ENCODE peak calls at places on chromosomes 2 and 18, in six cellular contexts. One of them, this sample, is unnamed.

GRCh38 chr2:241550616-241551580 is 7.6 kb upstream of the BOK start:
- DNase-seq in cardiac muscle cell: no peak
- DNase-seq in stomach: no peak
- DNase-seq in Panc1: no peak
- DNase-seq in uterus: no peak
- DNase-seq in HepG2: no peak
- DNase-seq in this sample: no peak

GRCh38 chr2:199463708-199464613 is 6.2 kb upstream of the SATB2 start:
- DNase-seq in cardiac muscle cell: no peak
- DNase-seq in stomach: no peak
- DNase-seq in Panc1: no peak
- DNase-seq in uterus: no peak
- DNase-seq in HepG2: no peak
- DNase-seq in this sample: no peak

GRCh38 chr2:60867848-60868247 is 13.5 kb upstream of the REL start:
- DNase-seq in cardiac muscle cell: no peak
- DNase-seq in stomach: no peak
- DNase-seq in Panc1: no peak
- DNase-seq in uterus: no peak
- DNase-seq in HepG2: no peak
- DNase-seq in this sample: no peak

GRCh38 chr2:113164930-113165585 is 8.7 kb upstream of the PSD4 start:
- DNase-seq in cardiac muscle cell: no peak
- DNase-seq in stomach: no peak
- DNase-seq in Panc1: no peak
- DNase-seq in uterus: no peak
- DNase-seq in HepG2: peak; percentile 62
- DNase-seq in this sample: no peak

GRCh38 chr2:222057249-222058073 is 241.3 kb downstream of the PAX3 start:
- DNase-seq in cardiac muscle cell: peak; percentile 30
- DNase-seq in stomach: no peak
- DNase-seq in Panc1: peak; percentile 7
- DNase-seq in uterus: no peak
- DNase-seq in HepG2: no peak
- DNase-seq in this sample: no peak

GRCh38 chr2:117918608-117919007 is 95.3 kb downstream of the CCDC93 start:
- DNase-seq in cardiac muscle cell: no peak
- DNase-seq in stomach: no peak
- DNase-seq in Panc1: no peak
- DNase-seq in uterus: no peak
- DNase-seq in HepG2: no peak
- DNase-seq in this sample: no peak

GRCh38 chr18:6718255-6718654 is 11.3 kb upstream of the ARHGAP28 start:
- DNase-seq in cardiac muscle cell: no peak
- DNase-seq in stomach: no peak
- DNase-seq in Panc1: no peak
- DNase-seq in uterus: no peak
- DNase-seq in HepG2: no peak
- DNase-seq in this sample: no peak

GRCh38 chr2:231590614-231591013 is 2.0 kb upstream of the TEX44 start:
- DNase-seq in cardiac muscle cell: peak; percentile 42
- DNase-seq in stomach: peak; percentile 64
- DNase-seq in Panc1: no peak
- DNase-seq in uterus: no peak
- DNase-seq in HepG2: no peak
- DNase-seq in this sample: no peak

GRCh38 chr2:193542762-193543161 is 1348.0 kb upstream of the TMEFF2 start:
- DNase-seq in cardiac muscle cell: no peak
- DNase-seq in stomach: no peak
- DNase-seq in Panc1: no peak
- DNase-seq in uterus: no peak
- DNase-seq in HepG2: no peak
- DNase-seq in this sample: no peak

GRCh38 chr2:70123051-70123828 is 36.0 kb downstream of the PCBP1 start:
- DNase-seq in cardiac muscle cell: peak; percentile 84
- DNase-seq in stomach: peak; percentile 66
- DNase-seq in Panc1: no peak
- DNase-seq in uterus: peak; percentile 70
- DNase-seq in HepG2: no peak
- DNase-seq in this sample: no peak

GRCh38 chr2:24201496-24201895 is 26.6 kb downstream of the FAM228A start:
- DNase-seq in cardiac muscle cell: no peak
- DNase-seq in stomach: no peak
- DNase-seq in Panc1: no peak
- DNase-seq in uterus: no peak
- DNase-seq in HepG2: no peak
- DNase-seq in this sample: no peak

GRCh38 chr2:60413819-60414178 is 139.7 kb downstream of the BCL11A start:
- DNase-seq in cardiac muscle cell: no peak
- DNase-seq in stomach: no peak
- DNase-seq in Panc1: no peak
- DNase-seq in uterus: no peak
- DNase-seq in HepG2: no peak
- DNase-seq in this sample: no peak

GRCh38 chr2:157971702-157972101 is 95.6 kb upstream of the ACVR1 start:
- DNase-seq in cardiac muscle cell: no peak
- DNase-seq in stomach: no peak
- DNase-seq in Panc1: no peak
- DNase-seq in uterus: no peak
- DNase-seq in HepG2: no peak
- DNase-seq in this sample: no peak

GRCh38 chr2:102418421-102418961 is 4.5 kb upstream of the IL18RAP start:
- DNase-seq in cardiac muscle cell: no peak
- DNase-seq in stomach: no peak
- DNase-seq in Panc1: no peak
- DNase-seq in uterus: no peak
- DNase-seq in HepG2: no peak
- DNase-seq in this sample: no peak

GRCh38 chr18:25125670-25126069 is 226.3 kb downstream of the ZNF521 start:
- DNase-seq in cardiac muscle cell: no peak
- DNase-seq in stomach: no peak
- DNase-seq in Panc1: no peak
- DNase-seq in uterus: no peak
- DNase-seq in HepG2: no peak
- DNase-seq in this sample: no peak

GRCh38 chr2:240557808-240558207 is at the start of gene ANKMY1:
- DNase-seq in cardiac muscle cell: peak; percentile 88
- DNase-seq in stomach: peak; percentile 70
- DNase-seq in Panc1: no peak
- DNase-seq in uterus: peak; percentile 53
- DNase-seq in HepG2: no peak
- DNase-seq in this sample: peak; percentile 85

GRCh38 chr2:240479561-240479960 is 44.1 kb downstream of the GPC1 start:
- DNase-seq in cardiac muscle cell: no peak
- DNase-seq in stomach: no peak
- DNase-seq in Panc1: no peak
- DNase-seq in uterus: no peak
- DNase-seq in HepG2: no peak
- DNase-seq in this sample: peak; percentile 30

GRCh38 chr18:74081966-74082365 is 65.7 kb downstream of the FBXO15 start:
- DNase-seq in cardiac muscle cell: no peak
- DNase-seq in stomach: no peak
- DNase-seq in Panc1: no peak
- DNase-seq in uterus: no peak
- DNase-seq in HepG2: no peak
- DNase-seq in this sample: no peak

GRCh38 chr2:37583402-37583801 is 88.0 kb downstream of the CDC42EP3 start:
- DNase-seq in cardiac muscle cell: no peak
- DNase-seq in stomach: no peak
- DNase-seq in Panc1: no peak
- DNase-seq in uterus: no peak
- DNase-seq in HepG2: no peak
- DNase-seq in this sample: no peak

GRCh38 chr2:217652761-217653160 is 350.0 kb downstream of the TNS1 start:
- DNase-seq in cardiac muscle cell: no peak
- DNase-seq in stomach: no peak
- DNase-seq in Panc1: no peak
- DNase-seq in uterus: no peak
- DNase-seq in HepG2: no peak
- DNase-seq in this sample: no peak

GRCh38 chr18:48452863-48453323 is 43.7 kb upstream of the ZBTB7C start:
- DNase-seq in cardiac muscle cell: peak; percentile 15
- DNase-seq in stomach: no peak
- DNase-seq in Panc1: no peak
- DNase-seq in uterus: no peak
- DNase-seq in HepG2: peak; percentile 85
- DNase-seq in this sample: no peak

GRCh38 chr2:151828890-151829324 is 686 bp upstream of the ARL5A start:
- DNase-seq in cardiac muscle cell: no peak
- DNase-seq in stomach: no peak
- DNase-seq in Panc1: no peak
- DNase-seq in uterus: no peak
- DNase-seq in HepG2: no peak
- DNase-seq in this sample: no peak

GRCh38 chr2:165961818-165962217 is 8.2 kb upstream of the TTC21B start:
- DNase-seq in cardiac muscle cell: no peak
- DNase-seq in stomach: no peak
- DNase-seq in Panc1: no peak
- DNase-seq in uterus: no peak
- DNase-seq in HepG2: no peak
- DNase-seq in this sample: no peak

GRCh38 chr18:910247-910646 is 5.6 kb downstream of the ADCYAP1 start:
- DNase-seq in cardiac muscle cell: no peak
- DNase-seq in stomach: no peak
- DNase-seq in Panc1: no peak
- DNase-seq in uterus: no peak
- DNase-seq in HepG2: no peak
- DNase-seq in this sample: no peak

GRCh38 chr2:120617055-120617454 is 118.6 kb upstream of the GLI2 start:
- DNase-seq in cardiac muscle cell: no peak
- DNase-seq in stomach: no peak
- DNase-seq in Panc1: no peak
- DNase-seq in uterus: no peak
- DNase-seq in HepG2: no peak
- DNase-seq in this sample: no peak

GRCh38 chr2:208224802-208225201 is 30.1 kb downstream of the IDH1 start:
- DNase-seq in cardiac muscle cell: no peak
- DNase-seq in stomach: no peak
- DNase-seq in Panc1: no peak
- DNase-seq in uterus: no peak
- DNase-seq in HepG2: no peak
- DNase-seq in this sample: no peak

GRCh38 chr2:167336213-167336612 is 447.9 kb downstream of the XIRP2 start:
- DNase-seq in cardiac muscle cell: no peak
- DNase-seq in stomach: no peak
- DNase-seq in Panc1: no peak
- DNase-seq in uterus: no peak
- DNase-seq in HepG2: no peak
- DNase-seq in this sample: no peak

GRCh38 chr2:152418688-152419087 is 83.7 kb downstream of the FMNL2 start:
- DNase-seq in cardiac muscle cell: no peak
- DNase-seq in stomach: no peak
- DNase-seq in Panc1: no peak
- DNase-seq in uterus: no peak
- DNase-seq in HepG2: no peak
- DNase-seq in this sample: no peak

DNA sequence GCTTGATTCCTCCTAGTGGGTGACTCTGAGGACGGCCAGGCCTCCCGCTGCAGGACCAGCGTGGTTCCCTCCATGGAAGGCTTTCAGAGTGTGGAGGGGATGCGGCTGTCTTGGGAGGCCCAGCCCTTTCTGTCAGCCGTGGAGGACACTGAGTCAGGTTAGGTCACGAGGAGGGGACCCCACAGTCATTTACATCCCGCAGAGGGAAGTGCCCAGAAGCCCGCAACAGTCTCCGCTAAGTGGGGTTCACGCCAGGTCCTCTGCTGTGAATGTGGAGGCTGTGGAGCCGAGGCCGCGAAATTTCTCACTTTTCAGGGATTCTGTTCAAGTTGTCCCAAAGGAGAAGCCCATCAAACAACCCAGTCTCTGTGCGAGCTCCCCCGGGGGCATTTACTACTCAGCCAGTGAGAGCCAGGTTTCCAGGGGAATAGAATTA is 8.8 kb downstream of the ACKR3 start:
- DNase-seq in cardiac muscle cell: no peak
- DNase-seq in stomach: no peak
- DNase-seq in Panc1: no peak
- DNase-seq in uterus: no peak
- DNase-seq in HepG2: no peak
- DNase-seq in this sample: no peak
- H3K27me3 ChIP-seq in cardiac muscle cell: no peaks in the 10 kb centered on the region
- H3K27me3 ChIP-seq in stomach: no peaks in the 10 kb centered on the region
- H3K27me3 ChIP-seq in Panc1: no peaks in the 10 kb centered on the region
- H3K27me3 ChIP-seq in uterus: no peaks in the 10 kb centered on the region
- H3K27me3 ChIP-seq in HepG2: peaks cover 5% of the 10 kb centered on the region
- H3K27me3 ChIP-seq in this sample: no peaks in the 10 kb centered on the region

GRCh38 chr18:78803104-78803503 is 176.5 kb upstream of the SALL3 start:
- DNase-seq in cardiac muscle cell: no peak
- DNase-seq in stomach: no peak
- DNase-seq in Panc1: no peak
- DNase-seq in uterus: no peak
- DNase-seq in HepG2: no peak
- DNase-seq in this sample: no peak
- H3K9me3 ChIP-seq in cardiac muscle cell: no peaks in the 10 kb centered on the region
- H3K9me3 ChIP-seq in stomach: peaks cover 4% of the 10 kb centered on the region
- H3K9me3 ChIP-seq in Panc1: no peaks in the 10 kb centered on the region
- H3K9me3 ChIP-seq in uterus: no peaks in the 10 kb centered on the region
- H3K9me3 ChIP-seq in HepG2: no peaks in the 10 kb centered on the region
- H3K9me3 ChIP-seq in this sample: no peaks in the 10 kb centered on the region

GRCh38 chr2:195672674-195673073 is 15.6 kb downstream of the SLC39A10 start:
- DNase-seq in cardiac muscle cell: no peak
- DNase-seq in stomach: no peak
- DNase-seq in Panc1: no peak
- DNase-seq in uterus: no peak
- DNase-seq in HepG2: no peak
- DNase-seq in this sample: no peak
- TF ChIP-seq CTCF in cardiac muscle cell: no peak
- TF ChIP-seq CTCF in stomach: no peak
- TF ChIP-seq CTCF in Panc1: peak; percentile 52
- TF ChIP-seq CTCF in uterus: no peak
- TF ChIP-seq CTCF in HepG2: no peak
- TF ChIP-seq CTCF in this sample: no peak

DNA sequence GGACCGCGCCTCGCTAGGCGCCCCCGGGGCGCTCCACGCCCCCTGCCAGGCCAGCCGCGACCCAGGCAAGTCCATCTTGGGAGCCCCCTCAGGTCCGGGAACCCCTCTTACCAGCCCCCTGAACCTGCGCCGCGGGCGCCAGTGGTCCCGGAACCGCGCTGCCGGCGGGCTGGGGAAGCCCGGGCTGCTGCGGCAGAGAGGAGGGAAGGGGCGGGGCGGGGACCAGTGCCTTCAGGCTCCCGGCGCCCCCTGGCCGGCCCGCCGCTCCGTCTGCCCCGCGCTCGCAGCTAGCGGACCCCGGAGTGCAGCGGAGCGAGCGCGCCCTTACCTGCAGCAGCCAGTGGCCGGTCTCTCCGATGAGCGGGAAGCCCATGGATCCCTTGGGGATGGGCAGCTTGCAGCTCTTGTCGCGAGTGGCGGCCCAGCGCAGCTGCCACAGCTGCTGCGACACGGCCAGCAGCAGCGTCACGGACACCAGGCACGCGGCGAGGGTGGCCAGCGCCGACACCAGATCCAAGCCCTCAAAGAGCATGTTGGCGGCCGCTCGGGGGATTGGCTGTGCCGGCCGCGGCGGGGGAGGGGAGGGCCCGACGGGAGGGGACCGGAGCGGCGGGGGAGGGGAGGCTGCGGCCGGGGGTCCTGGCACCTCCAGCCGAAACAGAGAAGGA is at the start of gene CYP26B1:
- DNase-seq in cardiac muscle cell: peak; percentile 70
- DNase-seq in stomach: peak; percentile 26
- DNase-seq in Panc1: no peak
- DNase-seq in uterus: peak; percentile 15
- DNase-seq in HepG2: no peak
- DNase-seq in this sample: peak; percentile 45
- H3K27me3 ChIP-seq in cardiac muscle cell: peaks cover 88% of the 10 kb centered on the region
- H3K27me3 ChIP-seq in stomach: peaks cover 76% of the 10 kb centered on the region
- H3K27me3 ChIP-seq in Panc1: peaks cover 11% of the 10 kb centered on the region
- H3K27me3 ChIP-seq in uterus: peaks cover 38% of the 10 kb centered on the region
- H3K27me3 ChIP-seq in HepG2: peaks cover 29% of the 10 kb centered on the region
- H3K27me3 ChIP-seq in this sample: peaks cover 81% of the 10 kb centered on the region

This sample was measured in lower lobe of right lung.